ENCODE peak calls at places on chromosome 19, in ten cellular contexts. Y, U, X, M, G, P, J, E, L and D are unnamed samples.
A peak's percentile ranks its signal among the peaks of the same experiment; 100 is the strongest.

GRCh38 chr19:18417250-18418033 is 1.8 kb upstream of the SSBP4 start:
- DNase-seq in Y (no peak), U (no peak), X (no peak), M (no peak), G (peak; percentile 90), P (peak; percentile 57), J (peak; percentile 84), E (peak; percentile 78), L (no peak), D (no peak)

GRCh38 chr19:16384688-16385087 is 60.1 kb downstream of the KLF2 start:
- DNase-seq in Y (no peak), U (no peak), X (no peak), M (no peak), G (no peak), P (no peak), J (no peak), E (no peak), L (no peak), D (no peak)

GRCh38 chr19:54325194-54325621 is 12.2 kb upstream of the LILRA5 start:
- DNase-seq in Y (no peak), U (peak; percentile 30), X (peak; percentile 19), M (no peak), G (peak; percentile 79), P (peak; percentile 48), J (peak; percentile 30), E (no peak), L (no peak), D (peak; percentile 60)

GRCh38 chr19:14183741-14184395 is 22.1 kb downstream of the ADGRL1 start:
- DNase-seq in Y (no peak), U (no peak), X (no peak), M (no peak), G (no peak), P (no peak), J (no peak), E (no peak), L (no peak), D (no peak)

GRCh38 chr19:2186071-2186846 is 22.5 kb downstream of the DOT1L start:
- DNase-seq in Y (peak; percentile 86), U (no peak), X (no peak), M (no peak), G (no peak), P (no peak), J (no peak), E (no peak), L (peak; percentile 98), D (no peak)

GRCh38 chr19:43432866-43433673 is 18.4 kb downstream of the TEX101 start:
- DNase-seq in Y (peak; percentile 38), U (peak; percentile 59), X (peak; percentile 66), M (no peak), G (peak; percentile 84), P (peak; percentile 73), J (peak; percentile 50), E (peak; percentile 75), L (no peak), D (peak; percentile 68)

GRCh38 chr19:920051-920857 is 3.1 kb downstream of the KISS1R start:
- DNase-seq in Y (no peak), U (peak; percentile 59), X (peak; percentile 74), M (no peak), G (no peak), P (peak; percentile 71), J (no peak), E (no peak), L (no peak), D (peak; percentile 66)

GRCh38 chr19:39038098-39038497 is 5.7 kb upstream of the FBXO27 start:
- DNase-seq in Y (peak; percentile 33), U (no peak), X (no peak), M (no peak), G (peak; percentile 39), P (no peak), J (peak; percentile 72), E (peak; percentile 61), L (no peak), D (no peak)

GRCh38 chr19:33505823-33506222 is 15.8 kb downstream of the PEPD start:
- DNase-seq in Y (no peak), U (no peak), X (no peak), M (no peak), G (no peak), P (no peak), J (no peak), E (no peak), L (no peak), D (no peak)

GRCh38 chr19:7644550-7644877 is 7.6 kb downstream of the STXBP2 start:
- DNase-seq in Y (no peak), U (no peak), X (no peak), M (no peak), G (no peak), P (no peak), J (no peak), E (no peak), L (no peak), D (no peak)

GRCh38 chr19:49097453-49098288 is 12.4 kb downstream of the SNRNP70 start:
- DNase-seq in Y (peak; percentile 62), U (peak; percentile 54), X (peak; percentile 75), M (peak; percentile 44), G (peak; percentile 86), P (peak; percentile 71), J (peak; percentile 64), E (peak; percentile 82), L (no peak), D (peak; percentile 68)

GRCh38 chr19:5585461-5586299 is 17.9 kb upstream of the TINCR start:
- DNase-seq in Y (peak; percentile 31), U (no peak), X (peak; percentile 23), M (no peak), G (peak; percentile 67), P (peak; percentile 64), J (no peak), E (no peak), L (no peak), D (peak; percentile 54)

GRCh38 chr19:3987619-3988371 is 2.5 kb upstream of the EEF2 start:
- DNase-seq in Y (peak; percentile 75), U (peak; percentile 83), X (peak; percentile 89), M (peak; percentile 64), G (peak; percentile 90), P (peak; percentile 90), J (peak; percentile 81), E (peak; percentile 91), L (no peak), D (peak; percentile 88)

GRCh38 chr19:4969772-4970531 is 1.0 kb downstream of the KDM4B start:
- DNase-seq in Y (no peak), U (no peak), X (no peak), M (no peak), G (peak; percentile 37), P (no peak), J (peak; percentile 25), E (peak; percentile 64), L (no peak), D (peak; percentile 11)

GRCh38 chr19:54256250-54257115 is 590 bp downstream of the LILRB5 start:
- DNase-seq in Y (no peak), U (no peak), X (no peak), M (no peak), G (no peak), P (no peak), J (no peak), E (peak; percentile 46), L (no peak), D (no peak)

GRCh38 chr19:40800339-40800996 is 1.5 kb downstream of the EGLN2 start:
- DNase-seq in Y (no peak), U (no peak), X (no peak), M (no peak), G (no peak), P (no peak), J (no peak), E (no peak), L (no peak), D (no peak)

GRCh38 chr19:13906525-13906904 is 514 bp downstream of the CC2D1A start:
- DNase-seq in Y (no peak), U (peak; percentile 23), X (no peak), M (no peak), G (no peak), P (peak; percentile 37), J (no peak), E (peak; percentile 72), L (no peak), D (no peak)

GRCh38 chr19:9936151-9937000 is at the start of gene OLFM2:
- DNase-seq in Y (no peak), U (no peak), X (no peak), M (no peak), G (no peak), P (peak; percentile 31), J (no peak), E (peak; percentile 69), L (no peak), D (no peak)

GRCh38 chr19:4375164-4375619 is 25.2 kb downstream of the SH3GL1 start:
- DNase-seq in Y (no peak), U (no peak), X (no peak), M (no peak), G (no peak), P (no peak), J (peak; percentile 22), E (no peak), L (no peak), D (no peak)

GRCh38 chr19:11587302-11587972 is 9.8 kb upstream of the ZNF627 start:
- DNase-seq in Y (peak; percentile 65), U (peak; percentile 63), X (peak; percentile 78), M (no peak), G (peak; percentile 85), P (peak; percentile 81), J (peak; percentile 50), E (peak; percentile 85), L (no peak), D (peak; percentile 68)

GRCh38 chr19:4172861-4173473 is 9.4 kb downstream of the SIRT6 start:
- DNase-seq in Y (no peak), U (peak; percentile 50), X (peak; percentile 46), M (no peak), G (peak; percentile 64), P (peak; percentile 80), J (peak; percentile 52), E (peak; percentile 89), L (no peak), D (peak; percentile 59)

GRCh38 chr19:8611391-8611883 is 922 bp upstream of the ADAMTS10 start:
- DNase-seq in Y (peak; percentile 46), U (no peak), X (no peak), M (no peak), G (peak; percentile 25), P (peak; percentile 28), J (no peak), E (no peak), L (no peak), D (no peak)

GRCh38 chr19:14366529-14366928 is 14.7 kb upstream of the ADGRE5 start:
- DNase-seq in Y (peak; percentile 63), U (peak; percentile 83), X (peak; percentile 91), M (peak; percentile 14), G (peak; percentile 81), P (peak; percentile 87), J (peak; percentile 20), E (peak; percentile 81), L (no peak), D (peak; percentile 94)

GRCh38 chr19:49149652-49150105 is 5.5 kb downstream of the HRC start:
- DNase-seq in Y (peak; percentile 73), U (no peak), X (no peak), M (peak; percentile 59), G (peak; percentile 80), P (no peak), J (peak; percentile 63), E (no peak), L (no peak), D (no peak)

GRCh38 chr19:2114821-2115220 is 18.1 kb downstream of the IZUMO4 start:
- DNase-seq in Y (no peak), U (no peak), X (no peak), M (no peak), G (no peak), P (no peak), J (no peak), E (no peak), L (no peak), D (no peak)

GRCh38 chr19:45150731-45151725 is 9.8 kb downstream of the NKPD1 start:
- DNase-seq in Y (no peak), U (no peak), X (no peak), M (no peak), G (no peak), P (no peak), J (no peak), E (no peak), L (no peak), D (no peak)

GRCh38 chr19:33529094-33529676 is 7.6 kb upstream of the PEPD start:
- DNase-seq in Y (no peak), U (no peak), X (no peak), M (no peak), G (no peak), P (no peak), J (no peak), E (no peak), L (no peak), D (no peak)

GRCh38 chr19:33879818-33880575 is 83.3 kb downstream of the KCTD15 start:
- DNase-seq in Y (no peak), U (no peak), X (no peak), M (no peak), G (no peak), P (no peak), J (no peak), E (no peak), L (no peak), D (no peak)